ENCODE peak calls at places on chromosomes 6 and 20, in nine cellular contexts. One of them, this sample, is unnamed.

GRCh38 chr6:33987531-33988021 is 158.3 kb downstream of the GRM4 start:
- DNase-seq in ovary: no peak
- DNase-seq in breast epithelium: peak
- DNase-seq in HFFc6: no peak
- DNase-seq in activated B cell treated with CpG ODN at 0.5 μM for 24 hours: no peak
- DNase-seq in hepatocyte: peak
- DNase-seq in natural killer cell: no peak
- DNase-seq in GM12865: no peak
- DNase-seq in B cell: no peak
- DNase-seq in this sample: no peak

GRCh38 chr20:62733891-62734290 is 25.3 kb downstream of the NTSR1 start:
- DNase-seq in ovary: no peak
- DNase-seq in HFFc6: no peak
- DNase-seq in breast epithelium: peak
- DNase-seq in natural killer cell: no peak
- DNase-seq in GM12865: no peak
- DNase-seq in hepatocyte: no peak
- DNase-seq in activated B cell treated with CpG ODN at 0.5 μM for 24 hours: no peak
- DNase-seq in B cell: no peak
- DNase-seq in this sample: no peak

GRCh38 chr6:164098857-164099534 is 684.5 kb downstream of the QKI start:
- DNase-seq in breast epithelium: no peak
- DNase-seq in ovary: no peak
- DNase-seq in GM12865: no peak
- DNase-seq in hepatocyte: peak
- DNase-seq in HFFc6: no peak
- DNase-seq in B cell: no peak
- DNase-seq in natural killer cell: no peak
- DNase-seq in activated B cell treated with CpG ODN at 0.5 μM for 24 hours: no peak
- DNase-seq in this sample: no peak

GRCh38 chr6:12818324-12818723 is 101.8 kb downstream of the PHACTR1 start:
- DNase-seq in activated B cell treated with CpG ODN at 0.5 μM for 24 hours: no peak
- DNase-seq in natural killer cell: no peak
- DNase-seq in HFFc6: no peak
- DNase-seq in hepatocyte: no peak
- DNase-seq in breast epithelium: no peak
- DNase-seq in GM12865: no peak
- DNase-seq in ovary: no peak
- DNase-seq in B cell: no peak
- DNase-seq in this sample: no peak

GRCh38 chr20:25254986-25255680 is 7.2 kb downstream of the PYGB start:
- DNase-seq in breast epithelium: peak
- DNase-seq in ovary: no peak
- DNase-seq in GM12865: no peak
- DNase-seq in activated B cell treated with CpG ODN at 0.5 μM for 24 hours: no peak
- DNase-seq in HFFc6: no peak
- DNase-seq in B cell: no peak
- DNase-seq in hepatocyte: no peak
- DNase-seq in natural killer cell: no peak
- DNase-seq in this sample: peak

GRCh38 chr20:44495802-44496481 is 20.3 kb downstream of the TTPAL start:
- DNase-seq in activated B cell treated with CpG ODN at 0.5 μM for 24 hours: no peak
- DNase-seq in B cell: no peak
- DNase-seq in natural killer cell: no peak
- DNase-seq in GM12865: peak
- DNase-seq in hepatocyte: peak
- DNase-seq in HFFc6: peak
- DNase-seq in breast epithelium: no peak
- DNase-seq in ovary: no peak
- DNase-seq in this sample: no peak

GRCh38 chr20:12057778-12058177 is 140.1 kb downstream of the BTBD3 start:
- DNase-seq in HFFc6: no peak
- DNase-seq in ovary: no peak
- DNase-seq in hepatocyte: no peak
- DNase-seq in B cell: no peak
- DNase-seq in natural killer cell: no peak
- DNase-seq in activated B cell treated with CpG ODN at 0.5 μM for 24 hours: no peak
- DNase-seq in GM12865: no peak
- DNase-seq in breast epithelium: no peak
- DNase-seq in this sample: no peak

GRCh38 chr6:56795852-56796532 is 153.3 kb upstream of the DST start:
- DNase-seq in HFFc6: peak
- DNase-seq in breast epithelium: no peak
- DNase-seq in hepatocyte: no peak
- DNase-seq in activated B cell treated with CpG ODN at 0.5 μM for 24 hours: no peak
- DNase-seq in natural killer cell: no peak
- DNase-seq in GM12865: no peak
- DNase-seq in ovary: no peak
- DNase-seq in B cell: no peak
- DNase-seq in this sample: no peak

GRCh38 chr6:6332240-6332639 is 11.8 kb upstream of the F13A1 start:
- DNase-seq in natural killer cell: no peak
- DNase-seq in ovary: no peak
- DNase-seq in HFFc6: no peak
- DNase-seq in breast epithelium: no peak
- DNase-seq in B cell: peak
- DNase-seq in activated B cell treated with CpG ODN at 0.5 μM for 24 hours: no peak
- DNase-seq in GM12865: peak
- DNase-seq in hepatocyte: no peak
- DNase-seq in this sample: no peak

GRCh38 chr6:107495196-107495643 is 5.3 kb downstream of the SOBP start:
- DNase-seq in GM12865: no peak
- DNase-seq in activated B cell treated with CpG ODN at 0.5 μM for 24 hours: no peak
- DNase-seq in ovary: no peak
- DNase-seq in B cell: no peak
- DNase-seq in breast epithelium: no peak
- DNase-seq in hepatocyte: no peak
- DNase-seq in natural killer cell: no peak
- DNase-seq in HFFc6: no peak
- DNase-seq in this sample: no peak

GRCh38 chr6:71280701-71281100 is 7.9 kb upstream of the OGFRL1 start:
- DNase-seq in hepatocyte: no peak
- DNase-seq in GM12865: no peak
- DNase-seq in ovary: no peak
- DNase-seq in natural killer cell: no peak
- DNase-seq in B cell: no peak
- DNase-seq in activated B cell treated with CpG ODN at 0.5 μM for 24 hours: no peak
- DNase-seq in HFFc6: no peak
- DNase-seq in breast epithelium: no peak
- DNase-seq in this sample: no peak

GRCh38 chr20:51371720-51372119 is 170.8 kb downstream of the NFATC2 start:
- DNase-seq in natural killer cell: no peak
- DNase-seq in breast epithelium: no peak
- DNase-seq in B cell: no peak
- DNase-seq in GM12865: no peak
- DNase-seq in HFFc6: no peak
- DNase-seq in ovary: no peak
- DNase-seq in activated B cell treated with CpG ODN at 0.5 μM for 24 hours: no peak
- DNase-seq in hepatocyte: no peak
- DNase-seq in this sample: no peak

GRCh38 chr20:51374961-51375360 is 167.6 kb downstream of the NFATC2 start:
- DNase-seq in ovary: no peak
- DNase-seq in natural killer cell: no peak
- DNase-seq in GM12865: no peak
- DNase-seq in HFFc6: no peak
- DNase-seq in activated B cell treated with CpG ODN at 0.5 μM for 24 hours: no peak
- DNase-seq in B cell: no peak
- DNase-seq in hepatocyte: no peak
- DNase-seq in breast epithelium: no peak
- DNase-seq in this sample: no peak

GRCh38 chr20:51373713-51374481 is 168.6 kb downstream of the NFATC2 start:
- DNase-seq in HFFc6: no peak
- DNase-seq in activated B cell treated with CpG ODN at 0.5 μM for 24 hours: no peak
- DNase-seq in ovary: no peak
- DNase-seq in B cell: no peak
- DNase-seq in breast epithelium: no peak
- DNase-seq in GM12865: no peak
- DNase-seq in natural killer cell: no peak
- DNase-seq in hepatocyte: peak
- DNase-seq in this sample: no peak

GRCh38 chr20:51372966-51373365 is 169.6 kb downstream of the NFATC2 start:
- DNase-seq in activated B cell treated with CpG ODN at 0.5 μM for 24 hours: no peak
- DNase-seq in HFFc6: no peak
- DNase-seq in natural killer cell: no peak
- DNase-seq in ovary: no peak
- DNase-seq in B cell: no peak
- DNase-seq in GM12865: no peak
- DNase-seq in breast epithelium: no peak
- DNase-seq in hepatocyte: no peak
- DNase-seq in this sample: no peak

DNA sequence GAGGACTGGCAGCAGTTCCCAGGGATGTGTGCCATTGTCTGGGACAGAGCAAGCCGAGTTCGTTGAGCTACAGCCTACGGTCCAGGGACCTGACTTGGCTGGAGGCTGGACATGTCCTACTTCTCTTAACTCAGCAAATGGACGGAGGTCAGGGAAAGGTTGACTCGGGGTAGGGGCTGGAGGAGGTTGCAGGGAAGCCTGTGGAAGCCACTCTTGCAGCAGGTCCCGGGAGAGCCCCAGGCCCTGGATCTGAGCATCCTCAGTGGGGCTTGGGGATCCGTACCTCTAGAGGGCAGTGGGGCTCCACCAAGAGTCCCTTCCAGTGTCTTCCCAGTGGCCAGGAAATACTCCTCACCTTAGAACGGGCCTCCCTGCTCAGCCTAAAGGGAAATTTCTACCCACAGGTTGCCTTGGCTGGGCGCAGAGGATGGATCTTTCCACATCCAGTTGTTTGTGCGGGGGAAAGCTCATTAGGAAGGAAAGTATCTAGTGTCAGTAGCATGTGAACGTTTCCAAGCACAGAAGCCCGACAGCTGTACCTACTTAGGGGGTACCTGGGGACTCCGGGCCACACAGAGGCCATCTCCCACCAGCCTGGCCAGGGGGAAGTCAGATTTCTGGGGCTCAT is 170.2 kb downstream of the NFATC2 start:
- DNase-seq in B cell: peak
- DNase-seq in ovary: peak
- DNase-seq in GM12865: peak
- DNase-seq in activated B cell treated with CpG ODN at 0.5 μM for 24 hours: peak
- DNase-seq in HFFc6: peak
- DNase-seq in natural killer cell: peak
- DNase-seq in hepatocyte: peak
- DNase-seq in breast epithelium: peak
- DNase-seq in this sample: no peak
- TF ChIP-seq CTCF in B cell: peak
- TF ChIP-seq CTCF in ovary: peak
- TF ChIP-seq CTCF in GM12865: peak
- TF ChIP-seq CTCF in activated B cell treated with CpG ODN at 0.5 μM for 24 hours: peak
- TF ChIP-seq CTCF in HFFc6: peak
- TF ChIP-seq CTCF in natural killer cell: peak
- TF ChIP-seq CTCF in hepatocyte: peak
- TF ChIP-seq CTCF in breast epithelium: peak
- TF ChIP-seq CTCF in this sample: peak

GRCh38 chr20:22182148-22182547 is 402.2 kb downstream of the FOXA2 start:
- DNase-seq in breast epithelium: no peak
- DNase-seq in B cell: no peak
- DNase-seq in GM12865: no peak
- DNase-seq in activated B cell treated with CpG ODN at 0.5 μM for 24 hours: no peak
- DNase-seq in HFFc6: no peak
- DNase-seq in natural killer cell: no peak
- DNase-seq in hepatocyte: no peak
- DNase-seq in ovary: no peak
- DNase-seq in this sample: no peak

GRCh38 chr20:22180244-22180643 is 404.1 kb downstream of the FOXA2 start:
- DNase-seq in GM12865: no peak
- DNase-seq in hepatocyte: no peak
- DNase-seq in B cell: no peak
- DNase-seq in activated B cell treated with CpG ODN at 0.5 μM for 24 hours: no peak
- DNase-seq in breast epithelium: no peak
- DNase-seq in HFFc6: no peak
- DNase-seq in natural killer cell: no peak
- DNase-seq in ovary: no peak
- DNase-seq in this sample: no peak
- TF ChIP-seq CTCF in GM12865: peak
- TF ChIP-seq CTCF in hepatocyte: peak
- TF ChIP-seq CTCF in B cell: no peak
- TF ChIP-seq CTCF in activated B cell treated with CpG ODN at 0.5 μM for 24 hours: no peak
- TF ChIP-seq CTCF in breast epithelium: no peak
- TF ChIP-seq CTCF in HFFc6: no peak
- TF ChIP-seq CTCF in natural killer cell: no peak
- TF ChIP-seq CTCF in ovary: no peak
- TF ChIP-seq CTCF in this sample: no peak

GRCh38 chr6:17012421-17013225 is 89.2 kb upstream of the STMND1 start:
- DNase-seq in B cell: no peak
- DNase-seq in activated B cell treated with CpG ODN at 0.5 μM for 24 hours: no peak
- DNase-seq in GM12865: no peak
- DNase-seq in hepatocyte: peak
- DNase-seq in natural killer cell: no peak
- DNase-seq in breast epithelium: no peak
- DNase-seq in HFFc6: peak
- DNase-seq in ovary: no peak
- DNase-seq in this sample: no peak
- TF ChIP-seq CTCF in B cell: no peak
- TF ChIP-seq CTCF in activated B cell treated with CpG ODN at 0.5 μM for 24 hours: no peak
- TF ChIP-seq CTCF in GM12865: no peak
- TF ChIP-seq CTCF in hepatocyte: peak
- TF ChIP-seq CTCF in natural killer cell: no peak
- TF ChIP-seq CTCF in breast epithelium: no peak
- TF ChIP-seq CTCF in HFFc6: peak
- TF ChIP-seq CTCF in ovary: no peak
- TF ChIP-seq CTCF in this sample: no peak

DNA sequence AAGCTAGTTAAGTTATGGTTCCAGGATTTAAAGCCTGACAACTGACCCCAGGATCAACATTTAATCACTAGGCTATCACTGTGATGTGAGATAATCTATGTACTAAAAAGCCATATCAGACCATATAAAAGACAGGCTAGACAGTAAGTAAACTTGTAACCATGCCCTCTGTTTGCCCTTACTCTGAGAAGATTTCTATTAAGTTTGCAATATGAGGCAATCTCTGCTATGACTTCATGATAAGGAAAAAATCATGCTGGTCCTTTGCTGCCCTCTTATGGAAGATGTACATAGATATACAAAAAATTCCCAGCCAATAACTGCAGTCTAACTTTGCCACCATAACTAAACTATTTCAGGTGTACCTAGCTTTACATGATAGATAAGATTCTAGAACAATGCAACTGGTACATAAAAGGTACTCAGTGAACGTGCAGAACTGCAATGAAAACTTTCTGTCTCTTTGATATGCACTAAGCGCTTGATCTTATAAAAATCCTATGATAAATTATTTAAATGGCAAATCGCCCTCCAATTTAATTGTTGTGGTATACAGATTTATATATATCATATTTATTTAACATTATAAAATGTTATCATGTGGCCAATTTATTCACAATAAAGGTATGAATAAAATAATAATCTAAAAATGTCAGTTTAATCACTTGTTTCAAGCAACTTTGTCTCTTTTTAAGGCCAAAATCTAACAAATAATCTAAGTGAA is 70.5 kb downstream of the FAM217A start:
- DNase-seq in natural killer cell: no peak
- DNase-seq in GM12865: peak
- DNase-seq in HFFc6: peak
- DNase-seq in ovary: no peak
- DNase-seq in B cell: peak
- DNase-seq in activated B cell treated with CpG ODN at 0.5 μM for 24 hours: no peak
- DNase-seq in hepatocyte: peak
- DNase-seq in breast epithelium: no peak
- DNase-seq in this sample: no peak
- TF ChIP-seq CTCF in natural killer cell: peak
- TF ChIP-seq CTCF in GM12865: peak
- TF ChIP-seq CTCF in HFFc6: peak
- TF ChIP-seq CTCF in ovary: peak
- TF ChIP-seq CTCF in B cell: peak
- TF ChIP-seq CTCF in activated B cell treated with CpG ODN at 0.5 μM for 24 hours: no peak
- TF ChIP-seq CTCF in hepatocyte: peak
- TF ChIP-seq CTCF in breast epithelium: peak
- TF ChIP-seq CTCF in this sample: peak

GRCh38 chr20:50112512-50113419 is at the start of gene UBE2V1:
- DNase-seq in ovary: peak
- DNase-seq in natural killer cell: peak
- DNase-seq in HFFc6: peak
- DNase-seq in B cell: peak
- DNase-seq in GM12865: peak
- DNase-seq in activated B cell treated with CpG ODN at 0.5 μM for 24 hours: peak
- DNase-seq in breast epithelium: peak
- DNase-seq in hepatocyte: peak
- DNase-seq in this sample: peak
- TF ChIP-seq CTCF in ovary: peak
- TF ChIP-seq CTCF in natural killer cell: peak
- TF ChIP-seq CTCF in HFFc6: peak
- TF ChIP-seq CTCF in B cell: peak
- TF ChIP-seq CTCF in GM12865: peak
- TF ChIP-seq CTCF in activated B cell treated with CpG ODN at 0.5 μM for 24 hours: no peak
- TF ChIP-seq CTCF in breast epithelium: peak
- TF ChIP-seq CTCF in hepatocyte: peak
- TF ChIP-seq CTCF in this sample: peak

This sample was measured in D721Med.